ENCODE peak calls at places on chromosomes 3 and 15, in six cellular contexts. S is hepatocyte, Y is K562, L is testis, I is Panc1, Z is left ventricle myocardium inferior. Q is an unnamed sample.
A peak's percentile ranks its signal among the peaks of the same experiment; 100 is the strongest.

GRCh38 chr3:192174283-192174682 is 553.1 kb downstream of the FGF12 start:
- DNase-seq in S (no peak), Y (no peak), L (no peak), I (no peak), Z (no peak), Q (no peak)

GRCh38 chr3:171685116-171685895 is 125.0 kb downstream of the PLD1 start:
- DNase-seq in S (no peak), Y (no peak), L (no peak), I (no peak), Z (no peak), Q (no peak)

GRCh38 chr3:125310623-125311076 is 64.5 kb downstream of the ZNF148 start:
- DNase-seq in S (no peak), Y (peak; percentile 56), L (no peak), I (no peak), Z (no peak), Q (no peak)

GRCh38 chr3:15159501-15160136 is 46.4 kb upstream of the CAPN7 start:
- DNase-seq in S (no peak), Y (no peak), L (no peak), I (no peak), Z (no peak), Q (no peak)

GRCh38 chr3:99845999-99846398 is 28.3 kb downstream of the CMSS1 start:
- DNase-seq in S (no peak), Y (no peak), L (no peak), I (no peak), Z (no peak), Q (no peak)

GRCh38 chr3:64460877-64461276 is 226.9 kb downstream of the ADAMTS9 start:
- DNase-seq in S (no peak), Y (no peak), L (no peak), I (no peak), Z (no peak), Q (no peak)

GRCh38 chr3:71152892-71153265 is 430.6 kb downstream of the FOXP1 start:
- DNase-seq in S (peak; percentile 71), Y (no peak), L (no peak), I (no peak), Z (no peak), Q (no peak)

GRCh38 chr15:41897327-41897726 is 3.5 kb upstream of the SPTBN5 start:
- DNase-seq in S (no peak), Y (no peak), L (no peak), I (no peak), Z (no peak), Q (no peak)

GRCh38 chr15:71752604-71753289 is 57.6 kb upstream of the NR2E3 start:
- DNase-seq in S (peak; percentile 74), Y (no peak), L (peak; percentile 60), I (peak; percentile 76), Z (no peak), Q (peak; percentile 95)

GRCh38 chr3:36428444-36428843 is 48.1 kb downstream of the STAC start:
- DNase-seq in S (no peak), Y (no peak), L (no peak), I (no peak), Z (no peak), Q (no peak)

GRCh38 chr3:122697952-122698625 is 17.4 kb downstream of the PARP14 start:
- DNase-seq in S (no peak), Y (no peak), L (no peak), I (no peak), Z (no peak), Q (no peak)

GRCh38 chr3:17158941-17159682 is 274.4 kb downstream of the PLCL2 start:
- DNase-seq in S (no peak), Y (no peak), L (no peak), I (no peak), Z (peak; percentile 56), Q (no peak)

GRCh38 chr15:66774001-66774814 is 72.2 kb downstream of the SMAD6 start:
- DNase-seq in S (peak; percentile 89), Y (peak; percentile 92), L (peak; percentile 86), I (peak; percentile 66), Z (peak; percentile 85), Q (peak; percentile 83)

GRCh38 chr3:158058775-158059174 is 47.4 kb downstream of the SHOX2 start:
- DNase-seq in S (no peak), Y (no peak), L (no peak), I (no peak), Z (no peak), Q (no peak)

GRCh38 chr3:63863150-63864007 is at the start of the genes ATXN7 and THOC7:
- DNase-seq in S (peak; percentile 85), Y (peak; percentile 57), L (peak; percentile 65), I (no peak), Z (peak; percentile 75), Q (peak; percentile 64)

GRCh38 chr15:57198654-57199241 is 177.6 kb upstream of the CGNL1 start:
- DNase-seq in S (no peak), Y (no peak), L (no peak), I (no peak), Z (no peak), Q (no peak)

GRCh38 chr3:143041901-143042300 is 40.5 kb downstream of the U2SURP start:
- DNase-seq in S (no peak), Y (no peak), L (no peak), I (no peak), Z (no peak), Q (no peak)

GRCh38 chr3:110528305-110529121 is 543.1 kb upstream of the NECTIN3 start:
- DNase-seq in S (no peak), Y (peak; percentile 31), L (no peak), I (no peak), Z (no peak), Q (no peak)

GRCh38 chr15:35362195-35362829 is 183.7 kb downstream of the DPH6 start:
- DNase-seq in S (no peak), Y (no peak), L (no peak), I (no peak), Z (no peak), Q (no peak)

GRCh38 chr3:186772886-186773417 is 10.4 kb upstream of the EIF4A2 start:
- DNase-seq in S (peak; percentile 46), Y (no peak), L (peak; percentile 79), I (no peak), Z (peak; percentile 72), Q (peak; percentile 64)

GRCh38 chr15:58330836-58331561 is 100.8 kb upstream of the LIPC start:
- DNase-seq in S (no peak), Y (no peak), L (no peak), I (no peak), Z (no peak), Q (peak; percentile 38)

GRCh38 chr15:84748274-84749110 is at the start of gene ZNF592:
- DNase-seq in S (peak; percentile 93), Y (peak; percentile 84), L (peak; percentile 72), I (no peak), Z (peak; percentile 89), Q (peak; percentile 75)

GRCh38 chr3:176755552-176755951 is 441.7 kb downstream of the TBL1XR1 start:
- DNase-seq in S (no peak), Y (no peak), L (no peak), I (no peak), Z (no peak), Q (no peak)

DNA sequence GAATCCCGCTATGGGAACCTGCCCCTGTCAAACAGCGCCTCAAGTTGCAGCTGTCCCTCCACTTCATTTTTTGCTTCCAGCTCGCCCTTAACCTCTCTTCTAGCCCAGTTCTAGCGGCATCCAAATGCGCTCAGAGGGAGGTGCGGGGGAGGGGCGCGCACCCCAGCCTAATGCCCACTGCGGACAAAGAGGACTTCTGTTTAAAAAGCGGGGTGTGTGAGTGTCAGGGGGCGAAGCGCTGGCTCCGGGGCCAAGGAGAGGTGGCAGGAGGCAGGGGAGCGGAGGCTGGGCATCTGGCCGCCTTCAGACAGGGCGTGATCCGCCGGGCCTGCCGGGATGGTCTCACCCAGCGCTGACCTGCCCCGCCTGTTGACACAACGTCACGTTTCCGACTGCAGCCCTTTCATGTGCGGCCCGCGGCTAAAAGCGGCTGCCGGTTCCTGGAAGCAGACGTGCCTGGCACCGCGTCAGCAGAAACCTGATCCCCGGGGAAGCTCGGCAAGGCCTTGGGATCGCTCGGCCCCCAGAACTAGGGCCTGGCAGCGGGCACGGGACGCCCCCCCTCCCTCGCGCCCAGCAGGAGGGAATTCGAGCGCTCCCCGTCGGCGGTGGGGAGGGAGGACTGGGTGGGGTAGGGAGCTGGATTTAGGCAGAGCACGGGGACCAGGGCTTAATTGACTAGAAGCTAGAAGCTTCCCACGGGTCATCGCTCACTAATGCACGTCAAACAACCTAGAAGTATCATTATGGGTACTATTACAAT is 7.6 kb downstream of the BHLHE40 start:
- DNase-seq in S (peak; percentile 98), Y (peak; percentile 87), L (peak; percentile 93), I (no peak), Z (peak; percentile 97), Q (peak; percentile 98)
- H3K27ac ChIP-seq in S (peak overlapping the region; percentile 88), Y (peak overlapping the region; percentile 83), L (peak overlapping the region; percentile 76), I (peak overlapping the region; percentile 95), Z (peak overlapping the region; percentile 100), Q (peak overlapping the region; percentile 97)

GRCh38 chr15:90213123-90213817 is 12.1 kb downstream of the SEMA4B start:
- DNase-seq in S (peak; percentile 42), Y (no peak), L (no peak), I (no peak), Z (no peak), Q (no peak)

GRCh38 chr15:90212221-90213079 is 11.3 kb downstream of the SEMA4B start:
- DNase-seq in S (peak; percentile 4), Y (no peak), L (no peak), I (no peak), Z (no peak), Q (no peak)

GRCh38 chr15:90214553-90215205 is 13.5 kb downstream of the SEMA4B start:
- DNase-seq in S (peak; percentile 26), Y (no peak), L (no peak), I (no peak), Z (no peak), Q (no peak)

GRCh38 chr15:90211440-90212168 is 10.5 kb downstream of the SEMA4B start:
- DNase-seq in S (peak; percentile 86), Y (no peak), L (no peak), I (no peak), Z (no peak), Q (no peak)

DNA sequence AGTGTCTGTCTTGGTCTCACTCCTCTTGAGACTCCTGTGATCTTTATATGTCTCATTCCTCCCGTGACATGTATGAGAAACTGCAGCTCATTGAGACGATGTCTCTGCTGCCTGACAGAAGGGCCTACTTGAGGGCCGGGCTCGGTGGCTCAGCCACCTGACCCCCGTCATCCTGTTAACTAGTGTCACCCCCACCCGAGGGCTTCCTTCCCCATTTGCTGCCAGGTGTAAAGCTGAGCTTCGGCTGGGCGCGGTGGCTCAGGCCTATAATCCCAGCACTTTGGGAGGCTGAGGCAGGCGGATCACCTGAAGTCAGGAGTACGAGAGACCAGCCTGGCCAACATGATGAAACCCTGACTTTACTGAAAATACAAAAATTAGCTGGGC is 12.7 kb downstream of the SEMA4B start:
- DNase-seq in S (no peak), Y (no peak), L (no peak), I (no peak), Z (no peak), Q (no peak)
- H3K4me1 ChIP-seq in S (peaks cover 27% of the 10 kb centered on the region), Y (peaks cover 35% of the 10 kb centered on the region), L (no peaks in the 10 kb centered on the region), I (peaks cover 96% of the 10 kb centered on the region), Z (peaks cover 42% of the 10 kb centered on the region), Q (no peaks in the 10 kb centered on the region)

DNA sequence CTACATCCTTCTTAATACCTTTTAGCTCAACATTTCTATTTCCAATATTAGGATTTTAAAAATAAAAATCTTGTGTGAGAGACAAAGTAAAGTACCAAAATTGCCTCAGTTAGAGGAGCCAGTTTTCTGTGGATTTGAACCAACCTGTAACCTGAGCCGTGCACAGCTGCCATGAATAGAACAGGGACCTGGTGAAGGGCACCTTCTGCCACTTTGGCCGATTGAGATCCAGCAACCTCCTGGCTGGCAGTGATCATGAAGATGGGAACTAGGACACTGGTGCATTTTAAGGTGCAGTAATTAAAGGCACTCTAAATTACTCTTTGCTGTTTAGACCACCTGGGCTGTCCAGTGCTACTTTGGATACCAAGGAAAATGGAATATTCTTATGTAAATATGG is 34.3 kb upstream of the TRAK1 start:
- DNase-seq in S (no peak), Y (no peak), L (no peak), I (no peak), Z (no peak), Q (no peak)
- H3K27ac ChIP-seq in S (no peak overlapping the region), Y (no peak overlapping the region), L (no peak overlapping the region), I (no peak overlapping the region), Z (peak overlapping the region; percentile 94), Q (no peak overlapping the region)

GRCh38 chr3:187920871-187921270 is 175.6 kb upstream of the BCL6 start:
- DNase-seq in S (no peak), Y (no peak), L (no peak), I (no peak), Z (no peak), Q (no peak)
- H3K4me1 ChIP-seq in S (no peaks in the 10 kb centered on the region), Y (no peaks in the 10 kb centered on the region), L (no peaks in the 10 kb centered on the region), I (no peaks in the 10 kb centered on the region), Z (peaks cover 4% of the 10 kb centered on the region), Q (no peaks in the 10 kb centered on the region)

Q was measured in SJCRH30.